ENCODE peak calls at places on chromosomes 7 and 10, in six cellular contexts. One of them, this sample, is unnamed.

GRCh38 chr7:142901426-142902259 is 16.1 kb upstream of the TRPV6 start:
- DNase-seq in NCI-H345: no peak
- DNase-seq in NT2/D1: no peak
- DNase-seq in ELR: no peak
- DNase-seq in activated T-cell treated with anti-CD3 and anti-CD28 coated beads for 1 hour: no peak
- DNase-seq in Ammon's horn: no peak
- DNase-seq in this sample: no peak

GRCh38 chr10:94076325-94076841 is 82.7 kb downstream of the PLCE1 start:
- DNase-seq in NT2/D1: no peak
- DNase-seq in ELR: peak; percentile 59
- DNase-seq in NCI-H345: no peak
- DNase-seq in Ammon's horn: peak; percentile 36
- DNase-seq in activated T-cell treated with anti-CD3 and anti-CD28 coated beads for 1 hour: no peak
- DNase-seq in this sample: peak; percentile 83

GRCh38 chr7:6256709-6257535 is 15.5 kb downstream of the CYTH3 start:
- DNase-seq in Ammon's horn: peak; percentile 51
- DNase-seq in ELR: peak; percentile 65
- DNase-seq in NCI-H345: no peak
- DNase-seq in activated T-cell treated with anti-CD3 and anti-CD28 coated beads for 1 hour: no peak
- DNase-seq in NT2/D1: no peak
- DNase-seq in this sample: peak; percentile 92

GRCh38 chr10:34139559-34139958 is 675.5 kb downstream of the PARD3 start:
- DNase-seq in NT2/D1: no peak
- DNase-seq in NCI-H345: no peak
- DNase-seq in Ammon's horn: no peak
- DNase-seq in activated T-cell treated with anti-CD3 and anti-CD28 coated beads for 1 hour: no peak
- DNase-seq in ELR: peak; percentile 35
- DNase-seq in this sample: peak; percentile 13

GRCh38 chr7:2403718-2404648 is 572 bp downstream of the CHST12 start:
- DNase-seq in Ammon's horn: peak; percentile 45
- DNase-seq in NCI-H345: peak; percentile 9
- DNase-seq in NT2/D1: no peak
- DNase-seq in activated T-cell treated with anti-CD3 and anti-CD28 coated beads for 1 hour: peak; percentile 13
- DNase-seq in ELR: peak; percentile 71
- DNase-seq in this sample: peak; percentile 72

GRCh38 chr10:70585555-70586243 is 16.8 kb downstream of the PRF1 start:
- DNase-seq in Ammon's horn: no peak
- DNase-seq in NCI-H345: peak; percentile 21
- DNase-seq in ELR: no peak
- DNase-seq in NT2/D1: no peak
- DNase-seq in activated T-cell treated with anti-CD3 and anti-CD28 coated beads for 1 hour: no peak
- DNase-seq in this sample: no peak

GRCh38 chr7:101362334-101363195 is at the start of gene COL26A1:
- DNase-seq in NT2/D1: no peak
- DNase-seq in NCI-H345: peak; percentile 5
- DNase-seq in activated T-cell treated with anti-CD3 and anti-CD28 coated beads for 1 hour: no peak
- DNase-seq in ELR: peak; percentile 23
- DNase-seq in Ammon's horn: no peak
- DNase-seq in this sample: peak; percentile 61

GRCh38 chr7:74228951-74229900 is 19.4 kb downstream of the LAT2 start:
- DNase-seq in ELR: no peak
- DNase-seq in Ammon's horn: no peak
- DNase-seq in activated T-cell treated with anti-CD3 and anti-CD28 coated beads for 1 hour: no peak
- DNase-seq in NT2/D1: no peak
- DNase-seq in NCI-H345: no peak
- DNase-seq in this sample: no peak

GRCh38 chr7:12137283-12137682 is 73.8 kb upstream of the TMEM106B start:
- DNase-seq in activated T-cell treated with anti-CD3 and anti-CD28 coated beads for 1 hour: no peak
- DNase-seq in Ammon's horn: no peak
- DNase-seq in NCI-H345: no peak
- DNase-seq in NT2/D1: no peak
- DNase-seq in ELR: peak; percentile 64
- DNase-seq in this sample: no peak

This sample was measured in GM23248.